ENCODE peak calls at places on chromosome 3, in eight cellular contexts. Q, R, O, X, T, D, B and K are unnamed samples.

GRCh38 chr3:35183915-35184675 is 455.2 kb upstream of the ARPP21 start:
- DNase-seq in Q (no peak), X (no peak), R (no peak), D (no peak), B (no peak), O (no peak), T (no peak), K (no peak)

GRCh38 chr3:168341192-168341816 is 245.6 kb upstream of the GOLIM4 start:
- DNase-seq in D (peak; percentile 65), B (no peak), R (peak; percentile 91), X (peak; percentile 91), T (peak; percentile 5), O (no peak), Q (no peak), K (no peak)

GRCh38 chr3:171415070-171415469 is 45.1 kb downstream of the TNIK start:
- DNase-seq in Q (no peak), R (peak; percentile 45), X (peak; percentile 59), D (no peak), B (no peak), T (no peak), O (peak; percentile 49), K (no peak)

GRCh38 chr3:117407317-117407716 is 697.7 kb downstream of the TUSC7 start:
- DNase-seq in T (no peak), B (no peak), O (peak; percentile 37), R (peak; percentile 27), Q (no peak), D (peak; percentile 17), X (peak; percentile 27), K (peak; percentile 27)

GRCh38 chr3:55690746-55691540 is 203.8 kb upstream of the WNT5A start:
- DNase-seq in O (no peak), R (no peak), B (no peak), X (no peak), T (no peak), Q (no peak), D (peak; percentile 21), K (no peak)

GRCh38 chr3:22981861-22982260 is 221.3 kb upstream of the UBE2E2 start:
- DNase-seq in X (no peak), B (no peak), D (no peak), T (no peak), Q (no peak), O (no peak), R (no peak), K (no peak)

GRCh38 chr3:153734777-153735551 is 386.2 kb upstream of the ARHGEF26 start:
- DNase-seq in D (no peak), X (no peak), R (peak; percentile 5), B (no peak), Q (no peak), O (no peak), T (no peak), K (peak; percentile 94)

GRCh38 chr3:123757281-123757940 is 126.7 kb downstream of the MYLK start:
- DNase-seq in X (no peak), D (no peak), R (no peak), T (peak; percentile 68), B (no peak), O (no peak), Q (no peak), K (no peak)

GRCh38 chr3:195544634-195545033 is 1.5 kb upstream of the PPP1R2 start:
- DNase-seq in O (no peak), B (no peak), X (no peak), T (peak; percentile 13), Q (no peak), R (no peak), D (no peak), K (no peak)

GRCh38 chr3:44509393-44509921 is 32.0 kb upstream of the ZNF445 start:
- DNase-seq in R (peak; percentile 3), X (no peak), Q (no peak), T (no peak), D (peak; percentile 3), O (no peak), B (no peak), K (peak; percentile 10)

GRCh38 chr3:118476885-118477618 is 557.6 kb downstream of the IGSF11 start:
- DNase-seq in Q (no peak), D (no peak), X (no peak), R (no peak), B (no peak), O (no peak), T (no peak), K (no peak)

GRCh38 chr3:118478706-118479276 is 555.9 kb downstream of the IGSF11 start:
- DNase-seq in B (no peak), T (no peak), O (peak; percentile 22), Q (no peak), R (no peak), D (no peak), X (no peak), K (no peak)

GRCh38 chr3:118477768-118478167 is 556.9 kb downstream of the IGSF11 start:
- DNase-seq in R (no peak), O (no peak), B (no peak), X (no peak), D (no peak), Q (no peak), T (no peak), K (no peak)

GRCh38 chr3:118479376-118479775 is 555.3 kb downstream of the IGSF11 start:
- DNase-seq in B (no peak), T (no peak), D (no peak), X (no peak), R (no peak), O (no peak), Q (no peak), K (no peak)

GRCh38 chr3:118480101-118480860 is 554.4 kb downstream of the IGSF11 start:
- DNase-seq in B (no peak), Q (no peak), O (no peak), R (no peak), D (no peak), X (no peak), T (no peak), K (no peak)
- H3K27ac ChIP-seq in B (no peak overlapping the region), Q (no peak overlapping the region), O (no peak overlapping the region), R (no peak overlapping the region), D (no peak overlapping the region), X (no peak overlapping the region), T (no peak overlapping the region), K (no peak overlapping the region)

DNA sequence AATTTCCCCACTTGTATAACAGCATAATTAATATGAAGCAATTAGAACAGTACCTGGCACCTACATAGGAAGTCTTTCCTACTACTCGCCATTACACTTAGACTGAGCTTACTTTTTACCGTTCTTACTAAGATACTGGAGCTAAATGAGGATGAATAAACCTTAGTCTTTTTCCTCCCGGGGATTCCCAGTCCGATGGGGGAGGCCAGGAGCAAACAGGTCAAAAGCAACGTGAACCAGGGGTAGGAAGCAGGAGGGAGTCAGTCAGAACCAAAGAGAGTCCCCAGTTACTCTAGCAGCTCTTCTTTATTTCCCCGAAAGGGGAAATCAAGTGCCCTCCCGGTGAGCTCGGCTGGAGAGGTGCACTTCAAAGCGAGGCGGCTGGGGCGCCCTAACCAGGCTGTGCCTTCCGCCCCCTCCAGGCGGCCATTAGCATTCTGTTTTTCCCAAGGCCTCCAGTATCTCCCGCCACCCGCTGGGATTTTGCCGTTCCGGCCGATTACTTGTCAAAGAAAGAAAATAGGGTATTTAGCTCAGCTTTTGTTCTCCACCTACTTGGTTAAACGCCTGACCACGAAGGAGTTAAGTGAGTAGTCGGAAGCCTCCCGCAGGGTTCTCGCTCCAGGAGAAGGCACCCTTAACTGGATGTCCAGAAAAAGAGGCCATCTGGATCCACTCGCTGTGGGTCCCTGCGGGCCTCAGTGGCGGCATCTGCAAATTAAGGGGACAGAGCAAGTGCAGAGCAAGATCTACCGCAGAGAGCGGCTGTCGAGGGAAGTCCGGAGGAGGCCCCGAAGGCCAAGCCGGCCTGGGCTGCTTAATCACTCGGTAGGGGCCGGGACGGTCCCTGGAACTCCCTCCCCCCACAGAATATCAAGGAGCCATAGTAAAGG is 6.3 kb upstream of the EOMES start:
- DNase-seq in B (no peak), R (no peak), X (no peak), D (peak; percentile 69), T (no peak), O (no peak), Q (no peak), K (no peak)
- H3K4me1 ChIP-seq in B (peaks cover 47% of the 10 kb centered on the region), R (no peaks in the 10 kb centered on the region), X (no peaks in the 10 kb centered on the region), D (peaks cover 12% of the 10 kb centered on the region), T (no peaks in the 10 kb centered on the region), O (peaks cover 2% of the 10 kb centered on the region), Q (no peaks in the 10 kb centered on the region), K (no peaks in the 10 kb centered on the region)

DNA sequence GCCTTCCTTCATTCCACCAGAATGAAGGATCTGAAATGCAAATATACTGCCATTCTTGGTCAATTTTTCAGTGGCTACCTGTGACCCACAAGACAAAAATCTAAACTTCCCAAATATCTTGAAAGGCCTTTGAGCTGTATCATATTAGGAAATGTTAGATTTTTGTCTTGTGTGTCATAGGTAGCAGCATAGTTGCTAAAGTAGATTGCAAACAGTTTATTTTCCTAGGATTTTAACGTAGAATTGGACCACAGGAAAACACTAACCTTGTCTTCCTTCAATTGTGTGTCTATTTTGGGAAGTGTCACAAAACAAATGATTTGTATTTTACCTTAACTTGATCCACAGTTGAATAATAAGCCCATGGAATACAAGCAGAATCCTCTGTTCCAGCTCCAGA is 42.4 kb downstream of the CP start:
- DNase-seq in R (peak; percentile 48), D (no peak), X (peak; percentile 78), Q (no peak), O (peak; percentile 92), B (no peak), T (peak; percentile 75), K (no peak)
- H3K27ac ChIP-seq in R (peak overlapping the region; percentile 79), D (no peak overlapping the region), X (peak overlapping the region; percentile 66), Q (peak overlapping the region; percentile 68), O (no peak overlapping the region), B (peak overlapping the region; percentile 64), T (peak overlapping the region; percentile 87), K (peak overlapping the region; percentile 64)

GRCh38 chr3:42114130-42114529 is 23.0 kb downstream of the TRAK1 start:
- DNase-seq in Q (no peak), O (no peak), T (no peak), R (no peak), X (no peak), D (no peak), B (no peak), K (no peak)
- H3K4me1 ChIP-seq in Q (peaks cover 23% of the 10 kb centered on the region), O (peaks cover 19% of the 10 kb centered on the region), T (peaks cover 15% of the 10 kb centered on the region), R (peaks cover 11% of the 10 kb centered on the region), X (peaks cover 7% of the 10 kb centered on the region), D (no peaks in the 10 kb centered on the region), B (peaks cover 51% of the 10 kb centered on the region), K (no peaks in the 10 kb centered on the region)

GRCh38 chr3:188417329-188417728 is 263.4 kb downstream of the LPP start:
- DNase-seq in T (no peak), B (no peak), X (no peak), R (no peak), O (no peak), Q (no peak), D (no peak), K (no peak)

GRCh38 chr3:188421836-188422540 is 268.0 kb downstream of the LPP start:
- DNase-seq in D (no peak), B (no peak), T (no peak), O (no peak), Q (no peak), X (no peak), R (no peak), K (no peak)

GRCh38 chr3:188416041-188416440 is 262.1 kb downstream of the LPP start:
- DNase-seq in B (no peak), X (peak; percentile 45), O (no peak), D (no peak), R (no peak), T (no peak), Q (no peak), K (no peak)

GRCh38 chr3:188421151-188421821 is 267.3 kb downstream of the LPP start:
- DNase-seq in D (peak; percentile 29), T (peak; percentile 74), B (no peak), R (peak; percentile 89), O (no peak), X (peak; percentile 90), Q (no peak), K (no peak)
- H3K27ac ChIP-seq in D (no peak overlapping the region), T (peak overlapping the region; percentile 53), B (peak overlapping the region; percentile 52), R (peak overlapping the region; percentile 29), O (no peak overlapping the region), X (peak overlapping the region; percentile 58), Q (peak overlapping the region; percentile 4), K (no peak overlapping the region)